ENCODE peak calls at places on chromosomes 7 and 10, in seven cellular contexts. Q is M059J; O is stimulated activated CD4-positive, alpha-beta T cell treated with anti-CD3 and anti-CD28 coated beads, Interleukin-2, amount 100 ng/mL, for 24 hours; L is A549; E is brain microvascular endothelial cell; Y is NCI-H526 treated with DMSO at 0.1 percent for 48 hours; S is NCI-H1417. D is an unnamed sample.

GRCh38 chr7:42734568-42734967 is 177.3 kb downstream of the C7orf25 start:
- DNase-seq in S (no peak), Q (peak), L (no peak), Y (no peak), O (no peak), E (peak), D (no peak)

GRCh38 chr7:128103498-128104108 is 72.4 kb upstream of the LRRC4 start:
- DNase-seq in E (no peak), Q (no peak), L (no peak), Y (no peak), S (no peak), O (peak), D (no peak)

GRCh38 chr7:2309889-2310331 is 4.3 kb downstream of the SNX8 start:
- DNase-seq in O (no peak), Q (peak), E (peak), S (no peak), L (peak), Y (no peak), D (no peak)

GRCh38 chr10:30935078-30935477 is 96.6 kb downstream of the ZNF438 start:
- DNase-seq in O (no peak), L (no peak), E (no peak), Y (no peak), Q (no peak), S (no peak), D (no peak)

GRCh38 chr7:157771689-157772088 is 434.9 kb downstream of the DNAJB6 start:
- DNase-seq in Q (no peak), L (no peak), O (no peak), S (no peak), Y (no peak), E (no peak), D (no peak)

GRCh38 chr10:93199221-93199681 is 125.6 kb downstream of the CYP26A1 start:
- DNase-seq in S (no peak), Q (peak), L (no peak), O (no peak), E (peak), Y (no peak), D (peak)

GRCh38 chr10:72297281-72297967 is 23.7 kb downstream of the DDIT4 start:
- DNase-seq in Y (no peak), S (no peak), L (no peak), O (peak), E (peak), Q (peak), D (peak)

GRCh38 chr10:100728928-100729876 is 16.2 kb upstream of the PAX2 start:
- DNase-seq in L (peak), O (peak), Y (peak), S (no peak), E (no peak), Q (peak), D (peak)

GRCh38 chr10:79339266-79339665 is 8.0 kb upstream of the PPIF start:
- DNase-seq in S (no peak), Y (no peak), O (no peak), E (no peak), L (no peak), Q (no peak), D (no peak)

GRCh38 chr7:100017300-100017699 is 1.9 kb downstream of the ZKSCAN1 start:
- DNase-seq in Q (no peak), S (no peak), L (no peak), E (no peak), Y (no peak), O (no peak), D (no peak)

GRCh38 chr7:51705701-51706100 is 389.1 kb upstream of the COBL start:
- DNase-seq in O (no peak), S (no peak), E (no peak), Y (no peak), L (no peak), Q (no peak), D (no peak)

GRCh38 chr10:63206997-63207952 is 74.1 kb downstream of the NRBF2 start:
- DNase-seq in O (no peak), S (no peak), Q (peak), L (no peak), Y (no peak), E (peak), D (no peak)

D was measured in Calu3.